ENCODE peak calls at places on chromosomes 7 and 10, in four cellular contexts. O is K562, J is HEK293T, G is HepG2. C is an unnamed sample.

GRCh38 chr7:92608380-92609322 is 18.5 kb upstream of the FAM133B start:
- DNase-seq in O (peak), J (peak), G (no peak), C (no peak)

GRCh38 chr7:139889186-139889871 is 60.3 kb downstream of the TBXAS1 start:
- DNase-seq in J (no peak), O (no peak), G (peak), C (no peak)

GRCh38 chr10:35758086-35758485 is 116.0 kb upstream of the FZD8 start:
- DNase-seq in O (no peak), G (no peak), J (no peak), C (no peak)

GRCh38 chr7:142112086-142112485 is 568 bp downstream of the MGAM2 start:
- DNase-seq in G (no peak), O (no peak), J (no peak), C (no peak)

GRCh38 chr10:70662362-70663220 is 9.7 kb upstream of the ADAMTS14 start:
- DNase-seq in G (no peak), O (no peak), J (no peak), C (no peak)

GRCh38 chr7:6691609-6692106 is 15.1 kb downstream of the ZNF12 start:
- DNase-seq in O (no peak), J (no peak), G (no peak), C (no peak)

GRCh38 chr10:88278912-88279311 is 304.2 kb downstream of the RNLS start:
- DNase-seq in J (no peak), O (no peak), G (no peak), C (no peak)

GRCh38 chr10:80598084-80598798 is 60.5 kb downstream of the SH2D4B start:
- DNase-seq in J (no peak), O (no peak), G (no peak), C (peak)

GRCh38 chr7:70618020-70618551 is 513.9 kb upstream of the GALNT17 start:
- DNase-seq in G (no peak), J (no peak), O (no peak), C (no peak)

GRCh38 chr10:77144664-77145063 is 492.9 kb downstream of the KCNMA1 start:
- DNase-seq in J (no peak), O (no peak), G (no peak), C (no peak)
- TF ChIP-seq FOXM1 in J (no peak), O (no peak), G (no peak), C (no peak)

DNA sequence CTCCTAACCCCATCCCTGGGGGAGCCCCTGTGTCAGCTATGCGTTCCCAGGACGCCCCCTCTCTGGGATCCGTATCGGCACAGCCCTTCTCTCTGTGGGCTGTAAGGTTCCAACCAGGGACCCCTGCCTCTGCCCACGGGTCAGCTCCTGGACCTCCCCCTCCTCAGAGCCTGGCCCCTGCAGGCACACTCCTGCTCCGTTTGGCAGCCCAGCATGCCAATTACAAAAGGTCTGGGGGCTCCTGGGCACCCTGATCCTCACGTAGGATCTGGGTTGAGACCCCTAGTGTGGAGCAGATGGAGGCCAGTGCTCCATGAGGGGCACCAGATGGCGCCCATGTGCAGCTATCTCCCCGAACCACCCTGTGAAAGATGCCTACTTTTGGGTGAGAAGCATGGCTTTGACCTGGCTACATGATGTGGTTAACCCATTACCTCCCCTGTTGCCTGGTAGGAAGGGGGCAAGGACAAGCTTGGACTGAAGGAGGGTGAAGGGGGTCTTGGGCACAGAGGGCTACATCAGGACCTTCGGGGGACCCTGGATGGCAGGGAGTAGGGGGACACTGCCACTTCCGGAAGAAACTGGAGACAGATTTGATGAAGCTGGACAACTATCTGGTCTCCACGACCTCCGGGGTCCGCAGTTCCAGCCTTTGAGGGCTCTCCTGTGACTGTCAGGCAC is 9.0 kb downstream of the TACR2 start:
- DNase-seq in O (peak), G (no peak), J (peak), C (no peak)
- TF ChIP-seq TARDBP in O (no peak), G (no peak), J (no peak), C (no peak)

GRCh38 chr7:152464312-152465117 is 28.7 kb upstream of the KMT2C start:
- DNase-seq in O (peak), J (peak), G (peak), C (no peak)
- TF ChIP-seq FOXM1 in O (no peak), J (no peak), G (no peak), C (no peak)

DNA sequence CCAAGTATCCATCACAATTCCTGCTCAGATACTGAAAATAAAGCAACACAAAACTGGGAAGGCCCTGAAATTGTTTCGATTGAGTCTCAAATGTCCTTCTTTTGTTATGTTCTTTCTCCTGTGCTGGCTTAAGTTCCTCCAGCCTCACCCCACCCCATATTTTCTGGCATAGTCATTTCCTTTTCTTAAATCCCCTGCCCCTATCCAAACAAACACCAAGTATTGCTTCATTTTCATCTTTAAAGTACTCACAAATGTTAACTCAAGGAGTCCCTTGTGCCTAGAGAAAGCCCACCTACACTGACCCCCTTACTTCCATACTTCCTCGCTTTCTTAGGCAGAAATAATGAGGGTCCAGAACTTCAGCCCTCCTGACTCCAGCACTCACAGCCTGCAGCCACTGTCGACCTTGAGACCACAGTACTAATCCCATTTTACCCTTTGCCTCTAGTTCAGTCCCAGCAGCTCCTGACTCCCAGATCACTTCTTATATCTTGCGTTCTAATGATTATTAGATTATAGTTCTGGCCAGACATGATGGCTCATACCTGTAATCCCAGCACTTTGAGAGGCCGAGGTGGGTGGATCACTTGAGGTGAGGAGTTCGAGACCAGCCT is 73.2 kb upstream of the ST8SIA6 start:
- DNase-seq in G (no peak), J (no peak), O (no peak), C (no peak)
- TF ChIP-seq TARDBP in G (no peak), J (no peak), O (no peak), C (no peak)

GRCh38 chr7:82406937-82407336 is 36.6 kb downstream of the CACNA2D1 start:
- DNase-seq in O (no peak), G (no peak), J (no peak), C (no peak)

GRCh38 chr7:82411732-82412131 is 31.8 kb downstream of the CACNA2D1 start:
- DNase-seq in O (no peak), J (no peak), G (no peak), C (no peak)

GRCh38 chr7:82405291-82405690 is 38.3 kb downstream of the CACNA2D1 start:
- DNase-seq in J (no peak), G (no peak), O (no peak), C (no peak)

GRCh38 chr7:82413237-82413636 is 30.3 kb downstream of the CACNA2D1 start:
- DNase-seq in O (no peak), G (no peak), J (no peak), C (no peak)

DNA sequence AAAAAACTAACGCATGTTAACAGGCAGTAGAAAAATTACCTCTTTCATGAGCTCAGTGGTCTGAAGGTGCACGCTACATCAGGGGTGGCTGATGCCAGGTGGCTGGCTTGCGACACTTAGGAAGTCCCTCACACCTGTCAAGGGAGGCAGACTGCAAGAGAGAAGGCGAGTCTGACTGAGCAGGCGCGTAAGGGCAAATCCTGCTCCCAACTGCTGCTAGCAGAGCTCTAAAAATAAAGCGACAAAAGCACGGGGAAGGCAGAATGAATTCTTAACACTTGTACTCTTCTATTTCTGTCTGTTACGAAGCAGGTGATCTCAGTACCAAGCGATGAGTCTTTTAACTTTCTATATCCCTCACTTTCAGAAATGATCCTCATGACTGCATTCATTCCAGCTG is 33.1 kb downstream of the CACNA2D1 start:
- DNase-seq in J (no peak), O (no peak), G (no peak), C (no peak)
- TF ChIP-seq FOXM1 in J (no peak), O (no peak), G (no peak), C (no peak)

GRCh38 chr7:113480537-113480936 is 362.2 kb upstream of the SMIM30 start:
- DNase-seq in O (no peak), G (no peak), J (no peak), C (no peak)

GRCh38 chr7:113487925-113488731 is 369.8 kb upstream of the SMIM30 start:
- DNase-seq in J (no peak), G (no peak), O (no peak), C (no peak)

GRCh38 chr7:113486548-113486947 is 368.2 kb upstream of the SMIM30 start:
- DNase-seq in G (no peak), O (no peak), J (no peak), C (no peak)

DNA sequence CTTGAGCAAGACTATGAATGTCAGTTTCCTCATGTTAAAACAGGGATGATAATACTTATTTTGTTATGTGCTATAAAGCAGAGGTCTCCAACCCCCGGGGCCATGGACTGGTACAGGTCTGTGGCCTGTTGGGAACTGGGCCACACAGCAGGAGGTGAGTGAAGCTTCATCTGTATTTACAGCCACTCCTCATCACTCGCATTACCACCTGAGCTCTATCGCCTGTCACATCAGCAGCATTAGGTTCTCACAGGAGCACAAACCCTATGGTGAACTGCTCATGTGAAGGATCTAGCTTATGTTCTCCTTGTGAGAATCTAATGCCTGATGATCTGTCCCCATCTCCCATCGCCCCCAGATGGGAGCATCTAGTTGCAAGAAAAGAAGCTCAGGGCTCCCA is 365.3 kb upstream of the SMIM30 start:
- DNase-seq in O (no peak), G (no peak), J (no peak), C (no peak)
- TF ChIP-seq TARDBP in O (no peak), G (no peak), J (no peak), C (no peak)

DNA sequence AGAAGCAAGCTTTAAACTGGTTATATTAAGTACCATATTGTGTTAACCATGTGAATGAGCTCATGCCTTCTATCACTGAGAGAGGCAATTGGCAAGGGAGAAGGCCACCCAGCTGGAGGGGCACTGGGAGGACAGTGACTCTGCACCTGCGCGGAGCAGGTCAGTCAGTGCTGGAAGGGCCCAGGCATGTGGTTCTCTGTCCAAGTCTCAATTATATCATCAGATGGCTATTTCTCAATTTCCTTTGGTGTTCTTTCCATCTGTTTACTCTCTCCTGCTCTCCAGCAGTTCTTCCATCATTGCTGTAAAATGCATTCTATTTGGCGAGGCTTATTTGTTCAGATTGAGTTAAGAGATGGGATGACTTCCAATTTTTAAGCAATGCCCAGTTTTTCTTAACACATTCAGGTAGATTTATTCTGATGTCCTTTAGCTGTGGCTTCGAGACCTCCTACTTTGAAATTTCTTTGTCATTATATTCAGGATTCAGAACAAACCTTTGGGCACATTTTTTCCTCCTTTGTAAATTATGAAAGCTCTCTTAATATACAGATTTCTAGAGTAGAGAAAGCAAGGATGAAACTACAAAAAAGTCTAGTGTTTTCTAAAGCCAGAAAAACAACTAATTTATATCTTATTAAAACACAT is 159.3 kb downstream of the BMPER start:
- DNase-seq in J (no peak), O (no peak), G (no peak), C (no peak)
- TF ChIP-seq FOXM1 in J (no peak), O (no peak), G (no peak), C (no peak)

GRCh38 chr7:1058311-1058710 is 14.0 kb downstream of the GPR146 start:
- DNase-seq in J (no peak), O (no peak), G (no peak), C (no peak)

GRCh38 chr7:1060315-1061080 is 16.2 kb downstream of the GPR146 start:
- DNase-seq in G (no peak), J (no peak), O (peak), C (no peak)

GRCh38 chr7:1058821-1059199 is 14.5 kb downstream of the GPR146 start:
- DNase-seq in G (no peak), J (no peak), O (no peak), C (no peak)

GRCh38 chr7:1061180-1061579 is 16.8 kb downstream of the GPR146 start:
- DNase-seq in O (no peak), J (no peak), G (no peak), C (no peak)

GRCh38 chr7:1059200-1060091 is 15.1 kb downstream of the GPR146 start:
- DNase-seq in G (no peak), O (peak), J (peak), C (peak)
- TF ChIP-seq TARDBP in G (no peak), O (no peak), J (no peak), C (no peak)

GRCh38 chr7:123996327-123996625 is 36.6 kb downstream of the TMEM229A start:
- DNase-seq in J (no peak), G (no peak), O (no peak), C (no peak)
- TF ChIP-seq FOXM1 in J (no peak), G (no peak), O (no peak), C (no peak)

C was measured in GM12878.